ENCODE peak calls at places on chromosome 18, in six cellular contexts. One of them, this sample, is unnamed. For H3K27me3, the result is how much of the 10 kb centered on the place peaks cover.

GRCh38 chr18:48662021-48662661 is 123.3 kb downstream of the CTIF start:
- DNase-seq in lower lobe of right lung: no peak
- DNase-seq in tibial artery: peak
- DNase-seq in IMR-90: peak
- DNase-seq in spleen: no peak
- DNase-seq in breast epithelium: no peak
- DNase-seq in this sample: no peak

GRCh38 chr18:9898792-9899549 is 13.2 kb downstream of the TXNDC2 start:
- DNase-seq in lower lobe of right lung: no peak
- DNase-seq in tibial artery: no peak
- DNase-seq in breast epithelium: no peak
- DNase-seq in IMR-90: peak
- DNase-seq in spleen: no peak
- DNase-seq in this sample: no peak

GRCh38 chr18:55234366-55235093 is 275.3 kb upstream of the CCDC68 start:
- DNase-seq in lower lobe of right lung: peak
- DNase-seq in IMR-90: peak
- DNase-seq in tibial artery: peak
- DNase-seq in breast epithelium: peak
- DNase-seq in spleen: peak
- DNase-seq in this sample: peak

GRCh38 chr18:52715961-52716360 is 376.0 kb downstream of the DCC start:
- DNase-seq in spleen: no peak
- DNase-seq in IMR-90: no peak
- DNase-seq in lower lobe of right lung: no peak
- DNase-seq in breast epithelium: no peak
- DNase-seq in tibial artery: no peak
- DNase-seq in this sample: no peak

GRCh38 chr18:75643083-75643482 is 215.6 kb upstream of the SMIM21 start:
- DNase-seq in lower lobe of right lung: no peak
- DNase-seq in tibial artery: no peak
- DNase-seq in IMR-90: no peak
- DNase-seq in breast epithelium: no peak
- DNase-seq in spleen: no peak
- DNase-seq in this sample: no peak

GRCh38 chr18:62566199-62566598 is 43.4 kb downstream of the ZCCHC2 start:
- DNase-seq in IMR-90: peak
- DNase-seq in lower lobe of right lung: no peak
- DNase-seq in spleen: no peak
- DNase-seq in tibial artery: no peak
- DNase-seq in breast epithelium: no peak
- DNase-seq in this sample: no peak

GRCh38 chr18:74040459-74041332 is 106.9 kb downstream of the FBXO15 start:
- DNase-seq in IMR-90: peak
- DNase-seq in breast epithelium: no peak
- DNase-seq in spleen: peak
- DNase-seq in lower lobe of right lung: peak
- DNase-seq in tibial artery: no peak
- DNase-seq in this sample: no peak

GRCh38 chr18:398866-399637 is 101.4 kb downstream of the COLEC12 start:
- DNase-seq in spleen: no peak
- DNase-seq in breast epithelium: no peak
- DNase-seq in IMR-90: no peak
- DNase-seq in lower lobe of right lung: no peak
- DNase-seq in tibial artery: no peak
- DNase-seq in this sample: no peak

GRCh38 chr18:3454365-3455089 is 4.6 kb downstream of the TGIF1 start:
- DNase-seq in tibial artery: no peak
- DNase-seq in spleen: no peak
- DNase-seq in lower lobe of right lung: no peak
- DNase-seq in breast epithelium: no peak
- DNase-seq in IMR-90: peak
- DNase-seq in this sample: no peak

GRCh38 chr18:48909721-48910120 is 41.0 kb downstream of the SMAD7 start:
- DNase-seq in spleen: no peak
- DNase-seq in lower lobe of right lung: no peak
- DNase-seq in tibial artery: peak
- DNase-seq in IMR-90: no peak
- DNase-seq in breast epithelium: no peak
- DNase-seq in this sample: no peak

GRCh38 chr18:56902653-56903052 is 244.2 kb upstream of the BOD1L2 start:
- DNase-seq in IMR-90: no peak
- DNase-seq in spleen: no peak
- DNase-seq in lower lobe of right lung: no peak
- DNase-seq in breast epithelium: no peak
- DNase-seq in tibial artery: no peak
- DNase-seq in this sample: no peak

GRCh38 chr18:80006726-80007125 is 18.4 kb upstream of the TXNL4A start:
- DNase-seq in IMR-90: no peak
- DNase-seq in tibial artery: no peak
- DNase-seq in lower lobe of right lung: no peak
- DNase-seq in spleen: no peak
- DNase-seq in breast epithelium: no peak
- DNase-seq in this sample: no peak

GRCh38 chr18:58520964-58521363 is 107.9 kb downstream of the ALPK2 start:
- DNase-seq in tibial artery: no peak
- DNase-seq in spleen: no peak
- DNase-seq in IMR-90: peak
- DNase-seq in breast epithelium: no peak
- DNase-seq in lower lobe of right lung: no peak
- DNase-seq in this sample: no peak

GRCh38 chr18:53991805-53992204 is 232.7 kb downstream of the MBD2 start:
- DNase-seq in tibial artery: no peak
- DNase-seq in IMR-90: no peak
- DNase-seq in spleen: no peak
- DNase-seq in breast epithelium: no peak
- DNase-seq in lower lobe of right lung: no peak
- DNase-seq in this sample: no peak

GRCh38 chr18:79806976-79807841 is 9.5 kb downstream of the KCNG2 start:
- DNase-seq in lower lobe of right lung: no peak
- DNase-seq in spleen: peak
- DNase-seq in tibial artery: no peak
- DNase-seq in IMR-90: no peak
- DNase-seq in breast epithelium: peak
- DNase-seq in this sample: no peak

GRCh38 chr18:55585586-55586521 is 2.1 kb downstream of the TCF4 start:
- DNase-seq in tibial artery: no peak
- DNase-seq in IMR-90: peak
- DNase-seq in breast epithelium: no peak
- DNase-seq in spleen: no peak
- DNase-seq in lower lobe of right lung: no peak
- DNase-seq in this sample: no peak

GRCh38 chr18:42706618-42707017 is 408.9 kb downstream of the RIT2 start:
- DNase-seq in spleen: peak
- DNase-seq in IMR-90: no peak
- DNase-seq in lower lobe of right lung: peak
- DNase-seq in breast epithelium: peak
- DNase-seq in tibial artery: no peak
- DNase-seq in this sample: no peak

GRCh38 chr18:13726228-13726971 is at the start of the genes FAM210A and RNMT:
- DNase-seq in breast epithelium: peak
- DNase-seq in spleen: peak
- DNase-seq in lower lobe of right lung: peak
- DNase-seq in IMR-90: peak
- DNase-seq in tibial artery: peak
- DNase-seq in this sample: peak
- TF ChIP-seq CTCF in breast epithelium: no peak
- TF ChIP-seq CTCF in spleen: no peak
- TF ChIP-seq CTCF in lower lobe of right lung: no peak
- TF ChIP-seq CTCF in IMR-90: peak
- TF ChIP-seq CTCF in tibial artery: no peak
- TF ChIP-seq CTCF in this sample: peak

DNA sequence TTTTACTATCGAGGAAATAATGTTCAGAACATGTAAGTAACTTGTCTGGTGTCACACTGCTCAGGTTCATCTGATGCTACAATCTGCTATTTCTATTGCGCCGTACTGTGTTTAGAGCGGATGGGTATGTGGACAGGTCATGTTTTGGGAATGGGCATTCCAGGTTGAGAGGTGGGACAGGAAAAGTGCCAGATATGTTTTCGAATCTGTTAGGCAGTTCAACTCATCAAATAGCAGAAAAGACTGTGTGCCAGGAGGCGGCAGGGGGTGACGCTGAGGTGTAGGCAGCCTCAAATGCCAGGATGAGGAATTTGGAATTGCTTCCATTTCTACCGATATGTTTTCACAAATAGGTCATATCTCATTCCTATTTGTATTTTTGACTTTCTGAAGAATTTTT is 123.8 kb downstream of the HRH4 start:
- DNase-seq in tibial artery: no peak
- DNase-seq in IMR-90: no peak
- DNase-seq in lower lobe of right lung: no peak
- DNase-seq in spleen: no peak
- DNase-seq in breast epithelium: no peak
- DNase-seq in this sample: no peak
- H3K27me3 ChIP-seq in tibial artery: under half
- H3K27me3 ChIP-seq in IMR-90: under half
- H3K27me3 ChIP-seq in lower lobe of right lung: under half
- H3K27me3 ChIP-seq in spleen: under half
- H3K27me3 ChIP-seq in breast epithelium: under half
- H3K27me3 ChIP-seq in this sample: under half

DNA sequence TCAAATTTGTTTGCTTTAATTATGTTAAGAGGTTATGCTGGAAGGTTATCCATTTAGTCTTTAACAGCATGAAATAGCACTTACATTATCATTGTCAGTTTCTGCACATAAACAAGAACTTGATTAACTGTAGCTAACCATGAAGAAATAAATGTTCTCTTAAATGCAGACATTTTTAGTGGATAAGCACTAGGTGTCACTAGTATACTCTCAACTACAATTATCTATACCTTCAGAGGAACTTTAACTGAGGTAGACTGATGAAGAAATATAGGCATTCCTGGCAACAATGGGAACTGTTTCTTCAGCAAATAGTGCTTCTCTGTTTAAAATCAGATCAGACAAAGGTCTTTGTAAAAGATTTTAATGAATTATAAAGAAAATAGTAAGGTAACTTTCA is 178.8 kb upstream of the CHST9 start:
- DNase-seq in breast epithelium: no peak
- DNase-seq in IMR-90: no peak
- DNase-seq in tibial artery: no peak
- DNase-seq in lower lobe of right lung: no peak
- DNase-seq in spleen: no peak
- DNase-seq in this sample: no peak
- TF ChIP-seq CTCF in breast epithelium: no peak
- TF ChIP-seq CTCF in IMR-90: no peak
- TF ChIP-seq CTCF in tibial artery: no peak
- TF ChIP-seq CTCF in lower lobe of right lung: no peak
- TF ChIP-seq CTCF in spleen: no peak
- TF ChIP-seq CTCF in this sample: peak

DNA sequence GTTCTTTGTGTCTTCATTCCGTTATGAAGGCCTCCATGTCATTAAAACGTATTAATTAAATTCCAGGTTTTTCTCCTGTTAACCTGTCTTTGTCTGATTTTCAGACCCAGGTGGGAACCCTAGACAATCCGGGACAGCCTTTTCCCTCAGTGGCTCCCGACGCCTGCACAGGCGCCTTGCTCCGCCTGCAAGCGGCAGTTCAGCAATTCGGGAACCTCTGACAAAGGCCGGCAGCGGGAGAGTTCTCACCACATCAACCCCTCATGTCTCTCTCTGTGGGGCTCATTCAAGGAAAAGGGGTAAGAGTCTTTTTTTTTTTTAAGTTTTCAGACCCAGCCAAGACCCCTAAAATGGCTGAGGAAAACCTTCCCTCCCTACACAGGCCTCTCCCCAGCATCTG is 259.8 kb upstream of the SALL3 start:
- DNase-seq in spleen: peak
- DNase-seq in lower lobe of right lung: no peak
- DNase-seq in IMR-90: no peak
- DNase-seq in breast epithelium: peak
- DNase-seq in tibial artery: peak
- DNase-seq in this sample: no peak
- H3K27me3 ChIP-seq in spleen: under half
- H3K27me3 ChIP-seq in lower lobe of right lung: under half
- H3K27me3 ChIP-seq in IMR-90: under half
- H3K27me3 ChIP-seq in breast epithelium: under half
- H3K27me3 ChIP-seq in tibial artery: under half
- H3K27me3 ChIP-seq in this sample: under half

GRCh38 chr18:26495267-26495666 is 53.1 kb downstream of the KCTD1 start:
- DNase-seq in lower lobe of right lung: no peak
- DNase-seq in IMR-90: no peak
- DNase-seq in breast epithelium: no peak
- DNase-seq in tibial artery: no peak
- DNase-seq in spleen: no peak
- DNase-seq in this sample: no peak
- TF ChIP-seq CTCF in lower lobe of right lung: no peak
- TF ChIP-seq CTCF in IMR-90: no peak
- TF ChIP-seq CTCF in breast epithelium: no peak
- TF ChIP-seq CTCF in tibial artery: no peak
- TF ChIP-seq CTCF in spleen: no peak
- TF ChIP-seq CTCF in this sample: no peak

GRCh38 chr18:49976810-49977209 is 163.5 kb upstream of the ACAA2 start:
- DNase-seq in breast epithelium: no peak
- DNase-seq in IMR-90: no peak
- DNase-seq in spleen: no peak
- DNase-seq in lower lobe of right lung: no peak
- DNase-seq in tibial artery: no peak
- DNase-seq in this sample: no peak

GRCh38 chr18:49985246-49985645 is 171.9 kb upstream of the ACAA2 start:
- DNase-seq in lower lobe of right lung: no peak
- DNase-seq in IMR-90: no peak
- DNase-seq in breast epithelium: no peak
- DNase-seq in spleen: no peak
- DNase-seq in tibial artery: no peak
- DNase-seq in this sample: no peak

GRCh38 chr18:49980869-49981268 is 167.5 kb upstream of the ACAA2 start:
- DNase-seq in lower lobe of right lung: no peak
- DNase-seq in tibial artery: no peak
- DNase-seq in breast epithelium: no peak
- DNase-seq in spleen: no peak
- DNase-seq in IMR-90: no peak
- DNase-seq in this sample: no peak
- H3K27me3 ChIP-seq in lower lobe of right lung: under half
- H3K27me3 ChIP-seq in tibial artery: under half
- H3K27me3 ChIP-seq in breast epithelium: under half
- H3K27me3 ChIP-seq in spleen: under half
- H3K27me3 ChIP-seq in IMR-90: under half
- H3K27me3 ChIP-seq in this sample: under half

GRCh38 chr18:50870138-50870845 is 8.6 kb upstream of the ME2 start:
- DNase-seq in tibial artery: no peak
- DNase-seq in IMR-90: peak
- DNase-seq in spleen: no peak
- DNase-seq in lower lobe of right lung: peak
- DNase-seq in breast epithelium: no peak
- DNase-seq in this sample: no peak

GRCh38 chr18:50869150-50869549 is 9.8 kb upstream of the ME2 start:
- DNase-seq in lower lobe of right lung: no peak
- DNase-seq in tibial artery: no peak
- DNase-seq in breast epithelium: no peak
- DNase-seq in spleen: no peak
- DNase-seq in IMR-90: no peak
- DNase-seq in this sample: no peak

GRCh38 chr18:50863840-50864239 is 15.1 kb upstream of the ME2 start:
- DNase-seq in IMR-90: no peak
- DNase-seq in breast epithelium: no peak
- DNase-seq in lower lobe of right lung: no peak
- DNase-seq in tibial artery: no peak
- DNase-seq in spleen: no peak
- DNase-seq in this sample: no peak

GRCh38 chr18:50862401-50862800 is 16.5 kb upstream of the ME2 start:
- DNase-seq in tibial artery: no peak
- DNase-seq in lower lobe of right lung: no peak
- DNase-seq in spleen: no peak
- DNase-seq in breast epithelium: no peak
- DNase-seq in IMR-90: no peak
- DNase-seq in this sample: no peak

GRCh38 chr18:50866765-50867164 is 12.2 kb upstream of the ME2 start:
- DNase-seq in lower lobe of right lung: no peak
- DNase-seq in tibial artery: no peak
- DNase-seq in breast epithelium: no peak
- DNase-seq in IMR-90: no peak
- DNase-seq in spleen: no peak
- DNase-seq in this sample: no peak
- TF ChIP-seq CTCF in lower lobe of right lung: no peak
- TF ChIP-seq CTCF in tibial artery: peak
- TF ChIP-seq CTCF in breast epithelium: no peak
- TF ChIP-seq CTCF in IMR-90: peak
- TF ChIP-seq CTCF in spleen: no peak
- TF ChIP-seq CTCF in this sample: peak